ENCODE peak calls at places on chromosome 10, in six cellular contexts. K, O, H, Y, P and F are unnamed samples.

GRCh38 chr10:78337646-78338391 is 304.2 kb downstream of the RPS24 start:
- DNase-seq in K (no peak), Y (no peak), P (peak), O (no peak), H (no peak), F (peak)

GRCh38 chr10:131203456-131204357 is 107.8 kb downstream of the TCERG1L start:
- DNase-seq in P (no peak), H (no peak), O (no peak), K (no peak), Y (no peak), F (peak)

GRCh38 chr10:113003032-113003431 is 53.0 kb downstream of the TCF7L2 start:
- DNase-seq in O (no peak), K (no peak), P (no peak), Y (no peak), H (no peak), F (no peak)

GRCh38 chr10:30384791-30385201 is 35.7 kb upstream of the MTPAP start:
- DNase-seq in H (peak), O (no peak), P (no peak), K (no peak), Y (peak), F (no peak)

GRCh38 chr10:24418532-24418931 is 209.6 kb downstream of the KIAA1217 start:
- DNase-seq in H (no peak), Y (no peak), O (no peak), K (no peak), P (no peak), F (no peak)

GRCh38 chr10:104296687-104297436 is 27.9 kb downstream of the GSTO2 start:
- DNase-seq in H (no peak), K (no peak), Y (no peak), P (no peak), O (no peak), F (no peak)

GRCh38 chr10:8052344-8052969 is 2.0 kb upstream of the GATA3 start:
- DNase-seq in P (no peak), K (no peak), O (no peak), Y (no peak), H (no peak), F (peak)

GRCh38 chr10:28946479-28946878 is 269.2 kb downstream of the BAMBI start:
- DNase-seq in O (no peak), Y (no peak), K (no peak), P (no peak), H (no peak), F (no peak)

GRCh38 chr10:63801139-63801538 is 279.9 kb downstream of the REEP3 start:
- DNase-seq in Y (no peak), O (no peak), P (no peak), K (no peak), H (no peak), F (no peak)

GRCh38 chr10:339038-339391 is 203.8 kb downstream of the ZMYND11 start:
- DNase-seq in K (no peak), P (no peak), O (no peak), H (no peak), Y (no peak), F (no peak)

GRCh38 chr10:107163904-107164861 is at the start of gene SORCS1:
- DNase-seq in H (peak), K (no peak), Y (no peak), P (no peak), O (no peak), F (no peak)

GRCh38 chr10:80158598-80159127 is 26.1 kb downstream of the PLAC9 start:
- DNase-seq in O (peak), K (no peak), H (peak), P (peak), Y (no peak), F (peak)
- TF ChIP-seq CTCF in O (no peak), K (no peak), H (no peak), P (no peak), Y (no peak), F (no peak)

DNA sequence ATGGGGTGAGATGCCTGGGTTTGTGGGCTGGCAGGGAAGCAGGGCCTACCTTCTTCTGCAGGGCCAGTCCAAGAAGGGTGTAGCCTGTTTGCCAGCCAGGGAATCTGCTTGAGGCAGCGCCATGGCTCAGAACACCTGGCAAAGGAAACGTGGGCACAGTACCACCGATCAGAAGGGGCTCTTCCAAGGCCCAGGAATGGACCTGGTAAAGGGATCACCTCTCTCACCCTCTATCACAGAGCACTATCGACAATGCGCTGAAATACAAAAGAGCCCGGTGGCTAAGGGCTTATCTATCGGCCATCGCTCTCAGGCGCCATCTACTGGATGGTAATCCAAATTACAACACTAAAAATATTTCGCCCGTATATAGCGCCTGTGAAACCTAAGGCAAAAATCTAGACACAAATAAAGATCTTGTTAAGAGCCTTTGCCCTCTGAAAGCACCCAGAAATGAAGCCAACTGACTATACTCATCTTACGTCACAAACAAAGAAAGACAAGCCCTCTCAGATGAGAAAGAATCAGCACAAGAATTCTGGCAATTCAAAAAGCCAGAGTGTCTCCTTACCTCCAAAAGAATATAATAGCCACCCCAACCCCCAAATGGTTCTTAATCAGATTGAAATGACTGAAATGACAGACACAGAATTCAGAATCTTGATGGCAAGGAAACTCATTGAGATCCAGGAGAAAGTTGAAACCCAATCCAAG is 217.8 kb upstream of the HPS1 start:
- DNase-seq in Y (peak), K (peak), P (no peak), H (peak), O (no peak), F (no peak)
- TF ChIP-seq CTCF in Y (peak), K (peak), P (peak), H (peak), O (peak), F (peak)

DNA sequence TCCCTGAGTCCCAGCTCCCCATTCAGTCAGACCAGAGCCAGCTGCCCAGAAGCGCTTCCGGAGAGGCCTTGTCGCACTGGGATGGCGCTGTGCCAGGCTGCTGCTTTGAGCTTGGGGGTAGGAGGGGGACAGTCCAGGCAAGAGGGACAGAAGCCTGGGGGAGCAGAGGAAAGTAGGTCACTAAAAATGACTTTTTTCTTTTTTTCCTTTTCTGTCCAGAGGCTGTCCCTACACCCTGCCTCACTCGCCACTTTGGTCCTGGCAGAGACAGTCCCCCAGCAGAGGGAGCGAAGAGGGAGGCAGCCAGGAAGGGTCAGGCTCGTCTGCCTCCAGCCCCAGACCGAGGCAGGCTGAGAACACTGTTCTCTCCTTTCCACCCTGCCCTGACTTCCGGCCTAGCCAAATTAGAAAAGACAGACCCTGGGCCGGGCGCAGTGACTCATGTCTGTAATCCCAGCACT is 15.8 kb upstream of the TRIM8 start:
- DNase-seq in H (peak), P (no peak), K (no peak), Y (no peak), O (no peak), F (peak)
- TF ChIP-seq CTCF in H (peak), P (peak), K (no peak), Y (no peak), O (no peak), F (no peak)

DNA sequence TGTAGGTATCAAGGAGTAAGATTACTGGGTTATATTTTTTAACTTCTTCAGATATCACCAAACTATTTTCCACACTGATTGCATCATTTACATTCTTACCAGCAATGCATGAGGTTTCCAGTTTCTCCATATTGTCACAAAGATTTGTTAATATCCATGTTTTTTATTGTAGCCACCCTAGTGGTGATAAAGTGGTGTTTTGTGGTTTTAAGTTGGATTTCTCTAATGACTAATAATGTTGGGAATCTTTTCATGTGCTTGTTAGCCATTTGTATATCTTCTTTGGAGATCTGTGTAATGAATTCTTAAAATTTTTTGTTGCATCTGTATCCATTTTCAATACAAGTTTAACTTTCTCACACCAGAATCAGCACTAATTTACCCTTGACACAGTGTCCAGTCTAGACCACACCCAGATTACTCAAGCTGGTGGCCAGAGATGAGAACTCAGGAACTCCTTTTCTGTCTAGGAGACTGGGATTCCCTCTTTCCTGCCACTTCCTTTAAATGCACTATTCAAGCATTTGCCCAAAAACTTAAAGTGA is 67.0 kb upstream of the PLXDC2 start:
- DNase-seq in K (no peak), O (no peak), H (no peak), Y (no peak), P (no peak), F (no peak)
- TF ChIP-seq CTCF in K (no peak), O (no peak), H (no peak), Y (no peak), P (peak), F (no peak)

GRCh38 chr10:43093423-43094090 is 16.7 kb downstream of the RET start:
- DNase-seq in H (peak), P (no peak), Y (no peak), K (no peak), O (no peak), F (no peak)
- TF ChIP-seq CTCF in H (peak), P (no peak), Y (peak), K (no peak), O (no peak), F (peak)

GRCh38 chr10:96043895-96044580 is 655 bp downstream of the CCNJ start:
- DNase-seq in H (peak), Y (peak), K (peak), P (peak), O (no peak), F (peak)

GRCh38 chr10:96046546-96046945 is 3.2 kb downstream of the CCNJ start:
- DNase-seq in Y (no peak), K (no peak), H (no peak), O (no peak), P (no peak), F (no peak)

GRCh38 chr10:96044686-96045085 is 1.3 kb downstream of the CCNJ start:
- DNase-seq in P (no peak), Y (no peak), K (no peak), O (no peak), H (no peak), F (no peak)

GRCh38 chr10:96041146-96041545 is 2.2 kb upstream of the CCNJ start:
- DNase-seq in Y (no peak), H (no peak), K (no peak), P (no peak), O (no peak), F (no peak)

DNA sequence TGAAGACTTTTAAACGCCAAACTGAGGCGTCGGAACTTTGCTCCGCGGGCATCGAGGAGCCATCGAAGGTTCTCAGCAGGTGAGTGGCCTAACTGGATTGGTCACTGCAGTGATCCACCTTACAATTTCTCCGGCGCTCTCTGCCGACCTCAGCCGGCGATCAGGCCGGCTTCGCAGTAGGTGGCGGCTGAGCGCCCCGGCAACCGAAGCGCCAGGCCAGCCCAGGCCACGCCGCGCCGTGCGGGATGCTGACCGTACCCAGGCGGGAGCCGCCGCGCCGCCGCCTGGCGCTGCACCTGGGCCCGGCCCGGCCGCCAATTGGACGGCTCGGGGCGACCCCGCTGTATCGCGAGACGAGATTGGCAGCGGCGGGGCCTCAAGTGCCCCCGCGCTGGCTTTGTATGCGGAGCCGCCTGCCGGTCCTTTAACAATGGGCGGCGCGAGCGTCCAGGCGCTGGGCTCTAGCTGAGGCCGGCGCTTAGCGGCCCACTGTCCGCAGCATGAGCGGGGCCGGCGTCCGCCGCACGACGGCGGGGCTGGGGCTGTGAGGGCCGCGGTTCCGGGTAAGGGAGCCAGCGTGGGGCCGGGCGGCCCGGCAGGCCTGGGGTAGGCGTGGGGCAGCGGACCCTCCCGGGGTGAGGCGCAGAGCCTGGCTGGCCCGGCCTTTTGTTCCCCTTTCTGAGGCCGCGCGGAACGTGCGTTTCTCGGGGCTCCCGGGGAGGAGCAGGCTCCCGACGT is at the start of gene CCNJ:
- DNase-seq in O (peak), Y (peak), P (peak), H (peak), K (peak), F (peak)
- TF ChIP-seq CTCF in O (no peak), Y (no peak), P (peak), H (no peak), K (peak), F (peak)

DNA sequence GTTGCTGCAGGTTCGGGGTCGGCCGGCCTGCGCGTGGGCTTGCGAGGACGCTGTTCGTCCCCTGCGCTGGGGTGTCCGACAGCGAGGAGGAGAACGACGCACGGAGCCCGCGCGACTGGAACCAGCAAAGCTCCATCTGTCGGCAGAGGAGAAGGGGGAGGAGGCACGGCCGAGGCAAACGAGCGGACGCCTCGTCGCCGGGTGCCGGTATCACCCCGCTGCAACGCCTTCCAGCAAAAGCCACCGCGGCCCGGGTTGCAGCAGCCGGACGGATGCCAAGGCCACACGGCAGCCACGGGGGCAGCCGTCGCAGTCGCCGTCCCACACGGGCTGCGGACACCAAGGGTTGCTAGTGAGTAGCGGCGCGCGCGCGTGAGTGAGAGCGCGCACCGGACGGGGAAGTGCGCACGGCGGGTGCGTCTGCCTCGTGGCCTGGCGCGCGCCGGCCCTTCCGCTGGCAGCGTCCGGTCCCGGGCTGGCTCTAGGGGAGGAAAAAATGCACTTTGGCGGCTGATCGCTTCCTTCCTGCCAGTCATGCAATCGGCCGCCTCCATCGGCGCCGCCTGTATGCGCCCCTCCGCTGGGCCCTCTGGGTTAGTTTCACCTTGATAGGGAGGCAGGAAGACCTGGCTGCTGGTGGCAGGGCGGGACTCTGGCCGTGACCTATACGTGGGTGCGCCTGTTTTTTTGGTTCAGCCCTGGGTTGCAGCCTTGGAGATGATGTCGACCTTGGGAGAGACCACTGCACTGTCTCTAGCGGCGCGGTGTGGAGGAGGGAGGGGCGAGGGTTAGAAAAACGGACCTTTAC is 446 bp downstream of the STAMBPL1 start:
- DNase-seq in Y (peak), O (peak), K (peak), H (peak), P (peak), F (peak)
- TF ChIP-seq CTCF in Y (peak), O (peak), K (peak), H (peak), P (peak), F (peak)

GRCh38 chr10:73785221-73785720 is at the start of gene ZSWIM8:
- DNase-seq in O (peak), Y (peak), H (peak), K (peak), P (peak), F (peak)
- TF ChIP-seq CTCF in O (peak), Y (no peak), H (no peak), K (no peak), P (no peak), F (no peak)